ENCODE peak calls at places on chromosomes 7 and 10, in four cellular contexts. T is pancreas, J is body of pancreas, C is lung. P is an unnamed sample. For H3K4me1 and H3K27me3, the result is how much of the 10 kb centered on the place peaks cover.

GRCh38 chr7:45683556-45684148 is 109.5 kb downstream of the ADCY1 start:
- DNase-seq in T (no peak), J (no peak), C (peak), P (no peak)

GRCh38 chr7:77980087-77980713 is 181.6 kb downstream of the PHTF2 start:
- DNase-seq in T (no peak), J (no peak), C (no peak), P (no peak)

GRCh38 chr10:43683451-43684197 is 34.9 kb upstream of the ZNF32 start:
- DNase-seq in T (no peak), J (no peak), C (no peak), P (no peak)

GRCh38 chr7:18206331-18206730 is 178.7 kb upstream of the PRPS1L1 start:
- DNase-seq in T (no peak), J (no peak), C (no peak), P (no peak)

GRCh38 chr10:5292196-5292735 is 72.5 kb upstream of the UCN3 start:
- DNase-seq in T (no peak), J (no peak), C (no peak), P (no peak)

GRCh38 chr10:47026301-47027107 is 115.3 kb downstream of the PTPN20 start:
- DNase-seq in T (peak), J (no peak), C (peak), P (no peak)

GRCh38 chr10:17547026-17547425 is 70.1 kb downstream of the HACD1 start:
- DNase-seq in T (no peak), J (no peak), C (no peak), P (no peak)

GRCh38 chr7:27158436-27159277 is 2.2 kb upstream of the HOXA7 start:
- DNase-seq in T (peak), J (no peak), C (no peak), P (no peak)

DNA sequence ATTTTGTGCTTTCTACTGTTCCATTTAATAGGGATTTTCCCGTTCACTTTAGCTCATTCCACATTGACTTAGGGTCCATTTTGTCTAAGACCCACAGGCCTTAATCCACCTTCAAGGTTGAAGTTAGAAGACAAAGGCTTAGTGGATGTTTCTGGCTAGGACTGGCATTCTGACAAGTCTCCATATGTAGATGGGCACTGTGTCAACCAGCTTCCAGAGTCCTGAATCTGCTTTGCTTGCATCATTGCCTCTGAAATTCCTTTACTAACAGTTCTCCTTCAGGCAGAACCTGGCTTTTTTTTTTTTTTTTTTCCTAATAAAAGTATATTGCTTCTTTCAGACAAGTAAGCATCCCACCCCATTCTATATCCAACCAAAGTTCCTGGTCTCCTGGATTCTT is 69.6 kb upstream of the PDCD4 start:
- DNase-seq in T (no peak), J (no peak), C (no peak), P (peak)
- H3K4me1 ChIP-seq in T (under half), J (under half), C (under half), P (under half)

DNA sequence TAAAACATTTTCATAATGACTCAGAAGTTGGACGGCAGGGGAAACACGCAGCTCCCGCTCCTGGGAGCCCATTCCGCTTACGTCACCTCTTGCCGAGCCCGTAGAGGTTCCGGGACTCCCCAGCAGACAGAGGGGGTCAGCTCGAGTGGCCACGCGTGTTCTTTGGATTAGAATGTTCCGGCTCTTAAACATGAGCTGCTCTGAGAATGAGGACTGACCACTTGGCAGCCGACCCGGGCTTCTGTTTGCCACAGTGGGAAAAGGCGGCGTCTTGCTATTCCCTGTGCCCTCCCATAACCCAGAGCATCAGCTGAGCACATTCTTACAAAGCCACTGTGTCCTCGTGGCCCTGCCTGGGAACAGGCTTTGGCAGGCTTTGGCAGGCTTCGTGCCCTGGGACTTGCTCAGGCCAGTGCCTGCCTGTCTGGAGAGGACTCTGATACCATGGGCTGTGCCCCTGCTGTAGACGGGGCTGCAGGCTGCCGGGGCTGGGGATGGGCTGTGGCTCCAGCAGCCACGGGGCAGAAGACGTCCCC is 40.1 kb downstream of the PFKP start:
- DNase-seq in T (no peak), J (peak), C (peak), P (peak)
- H3K4me3 ChIP-seq in T (no peak), J (no peak), C (no peak), P (no peak)

GRCh38 chr10:97102441-97102840 is 83.3 kb downstream of the SLIT1 start:
- DNase-seq in T (no peak), J (no peak), C (no peak), P (no peak)

GRCh38 chr10:97100657-97101056 is 85.1 kb downstream of the SLIT1 start:
- DNase-seq in T (no peak), J (no peak), C (no peak), P (no peak)

GRCh38 chr10:97101166-97101940 is 84.4 kb downstream of the SLIT1 start:
- DNase-seq in T (no peak), J (no peak), C (no peak), P (no peak)

GRCh38 chr10:97106207-97106606 is 79.6 kb downstream of the SLIT1 start:
- DNase-seq in T (no peak), J (no peak), C (no peak), P (no peak)

DNA sequence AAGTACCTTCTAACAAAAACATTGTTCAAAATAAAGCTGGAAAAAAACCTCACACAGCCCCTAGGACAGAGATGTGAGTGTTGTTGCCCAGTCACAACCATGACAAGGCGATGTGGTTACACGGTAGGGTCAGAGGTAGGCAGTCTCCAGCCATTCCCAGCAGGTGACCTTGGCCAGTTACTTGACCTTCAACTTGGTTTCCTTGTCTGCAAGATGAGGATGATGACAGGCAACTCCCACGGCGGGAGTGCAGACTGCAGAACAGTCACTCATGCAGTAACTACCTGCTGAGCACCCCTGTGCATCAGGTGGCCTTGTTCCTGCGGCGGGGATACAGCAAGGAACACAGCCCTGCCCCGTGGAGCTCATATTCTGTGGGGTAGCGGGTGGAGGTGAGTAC is 82.1 kb downstream of the SLIT1 start:
- DNase-seq in T (no peak), J (no peak), C (no peak), P (no peak)
- H3K27me3 ChIP-seq in T (under half), J (under half), C (under half), P (under half)

GRCh38 chr10:3784510-3785250 is at the start of gene KLF6:
- DNase-seq in T (peak), J (peak), C (no peak), P (peak)

GRCh38 chr10:3786295-3786981 is 1.4 kb upstream of the KLF6 start:
- DNase-seq in T (peak), J (peak), C (no peak), P (peak)

GRCh38 chr10:3783721-3784432 is 1.1 kb downstream of the KLF6 start:
- DNase-seq in T (no peak), J (peak), C (peak), P (peak)

GRCh38 chr10:3785849-3786290 is 861 bp upstream of the KLF6 start:
- DNase-seq in T (no peak), J (peak), C (no peak), P (no peak)

DNA sequence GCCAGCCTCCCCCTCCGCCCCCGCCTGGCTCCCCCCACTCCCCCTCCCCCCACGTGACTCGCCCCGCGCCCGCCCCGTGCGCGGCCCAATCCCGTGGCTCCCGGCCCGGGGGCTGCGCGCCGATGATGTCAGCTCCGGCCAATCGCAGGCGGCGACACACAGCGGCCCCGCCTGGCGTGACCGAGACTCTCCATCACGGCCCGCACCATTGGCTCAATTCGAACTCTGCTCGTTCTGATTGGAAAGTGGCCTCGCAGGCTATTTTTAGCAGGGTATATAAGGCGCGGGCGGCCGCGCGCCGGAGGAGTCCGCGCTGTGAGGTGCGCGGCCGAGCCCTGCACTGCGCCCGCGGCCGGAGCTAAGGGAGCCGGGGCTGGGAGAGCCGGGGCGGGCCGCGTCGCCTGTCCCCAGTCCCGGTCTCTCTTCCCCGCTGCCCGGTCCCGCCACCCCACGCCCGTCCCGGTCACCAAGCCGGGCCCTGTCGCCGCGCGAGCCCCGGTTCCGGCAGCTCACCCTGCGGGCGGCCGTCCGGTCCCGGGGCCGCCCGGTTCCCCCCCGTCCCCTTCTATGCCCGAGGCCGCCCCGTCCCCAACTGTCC is 341 bp upstream of the KLF6 start:
- DNase-seq in T (peak), J (peak), C (peak), P (peak)
- H3K4me1 ChIP-seq in T (under half), J (under half), C (under half), P (under half)

GRCh38 chr7:138205614-138206150 is 129.4 kb downstream of the AKR1D1 start:
- DNase-seq in T (no peak), J (no peak), C (no peak), P (no peak)
- H3K4me3 ChIP-seq in T (no peak), J (no peak), C (no peak), P (no peak)